ENCODE peak calls at places on chromosomes 2 and 18, in six cellular contexts. One of them, this sample, is unnamed.

GRCh38 chr2:216316743-216317142 is 55.5 kb downstream of the MARCHF4 start:
- DNase-seq in GM12891: no peak
- DNase-seq in HepG2: no peak
- DNase-seq in K562: no peak
- DNase-seq in H1: no peak
- DNase-seq in GM12878: no peak
- DNase-seq in this sample: no peak

GRCh38 chr2:239278941-239279365 is 121.9 kb downstream of the HDAC4 start:
- DNase-seq in GM12878: no peak
- DNase-seq in K562: no peak
- DNase-seq in GM12891: no peak
- DNase-seq in HepG2: no peak
- DNase-seq in H1: no peak
- DNase-seq in this sample: no peak

GRCh38 chr2:191061381-191061982 is 47.5 kb upstream of the STAT1 start:
- DNase-seq in GM12891: no peak
- DNase-seq in K562: no peak
- DNase-seq in H1: no peak
- DNase-seq in HepG2: no peak
- DNase-seq in GM12878: no peak
- DNase-seq in this sample: no peak

GRCh38 chr2:149365826-149366583 is 35.6 kb downstream of the LYPD6 start:
- DNase-seq in GM12891: no peak
- DNase-seq in HepG2: peak; percentile 29
- DNase-seq in H1: no peak
- DNase-seq in K562: no peak
- DNase-seq in GM12878: no peak
- DNase-seq in this sample: no peak

GRCh38 chr2:46097714-46098480 is 199.3 kb upstream of the EPAS1 start:
- DNase-seq in GM12891: no peak
- DNase-seq in HepG2: peak; percentile 40
- DNase-seq in H1: no peak
- DNase-seq in K562: no peak
- DNase-seq in GM12878: no peak
- DNase-seq in this sample: no peak

GRCh38 chr2:9071032-9071431 is 67.5 kb upstream of the MBOAT2 start:
- DNase-seq in H1: peak; percentile 21
- DNase-seq in HepG2: peak; percentile 42
- DNase-seq in K562: peak; percentile 46
- DNase-seq in GM12878: no peak
- DNase-seq in GM12891: no peak
- DNase-seq in this sample: no peak

GRCh38 chr18:49754866-49755265 is 58.5 kb downstream of the ACAA2 start:
- DNase-seq in HepG2: no peak
- DNase-seq in K562: no peak
- DNase-seq in H1: no peak
- DNase-seq in GM12878: no peak
- DNase-seq in GM12891: no peak
- DNase-seq in this sample: no peak

GRCh38 chr2:65227035-65227470 is 578 bp upstream of the ACTR2 start:
- DNase-seq in GM12878: no peak
- DNase-seq in H1: no peak
- DNase-seq in GM12891: no peak
- DNase-seq in K562: peak; percentile 16
- DNase-seq in HepG2: peak; percentile 18
- DNase-seq in this sample: no peak

GRCh38 chr2:72211359-72211758 is 63.7 kb upstream of the CYP26B1 start:
- DNase-seq in GM12878: no peak
- DNase-seq in GM12891: no peak
- DNase-seq in H1: no peak
- DNase-seq in HepG2: no peak
- DNase-seq in K562: no peak
- DNase-seq in this sample: no peak

GRCh38 chr2:144462266-144462665 is 57.7 kb downstream of the ZEB2 start:
- DNase-seq in GM12891: no peak
- DNase-seq in GM12878: no peak
- DNase-seq in H1: no peak
- DNase-seq in K562: no peak
- DNase-seq in HepG2: no peak
- DNase-seq in this sample: no peak

GRCh38 chr2:240401781-240402551 is 33.5 kb upstream of the GPC1 start:
- DNase-seq in GM12878: no peak
- DNase-seq in HepG2: no peak
- DNase-seq in K562: no peak
- DNase-seq in H1: no peak
- DNase-seq in GM12891: no peak
- DNase-seq in this sample: no peak

GRCh38 chr18:61583548-61583947 is 250.3 kb downstream of the CDH20 start:
- DNase-seq in HepG2: no peak
- DNase-seq in GM12878: no peak
- DNase-seq in K562: no peak
- DNase-seq in GM12891: no peak
- DNase-seq in H1: no peak
- DNase-seq in this sample: no peak

GRCh38 chr2:120469486-120469885 is 123.5 kb downstream of the INHBB start:
- DNase-seq in K562: no peak
- DNase-seq in GM12891: no peak
- DNase-seq in H1: no peak
- DNase-seq in GM12878: no peak
- DNase-seq in HepG2: no peak
- DNase-seq in this sample: no peak

GRCh38 chr2:121470917-121471316 is 59.8 kb upstream of the RNU4ATAC start:
- DNase-seq in GM12878: no peak
- DNase-seq in GM12891: no peak
- DNase-seq in K562: no peak
- DNase-seq in H1: no peak
- DNase-seq in HepG2: no peak
- DNase-seq in this sample: no peak

GRCh38 chr2:199464614-199465352 is 7.0 kb upstream of the SATB2 start:
- DNase-seq in GM12891: no peak
- DNase-seq in GM12878: no peak
- DNase-seq in H1: no peak
- DNase-seq in K562: no peak
- DNase-seq in HepG2: no peak
- DNase-seq in this sample: no peak

GRCh38 chr18:26082475-26082874 is 7.9 kb downstream of the SS18 start:
- DNase-seq in GM12878: no peak
- DNase-seq in K562: no peak
- DNase-seq in HepG2: no peak
- DNase-seq in H1: no peak
- DNase-seq in GM12891: no peak
- DNase-seq in this sample: no peak

GRCh38 chr18:10123006-10123950 is 209.5 kb downstream of the VAPA start:
- DNase-seq in HepG2: no peak
- DNase-seq in H1: no peak
- DNase-seq in GM12891: no peak
- DNase-seq in GM12878: no peak
- DNase-seq in K562: no peak
- DNase-seq in this sample: no peak

GRCh38 chr2:230137902-230138539 is 69.3 kb upstream of the SLC16A14 start:
- DNase-seq in HepG2: peak; percentile 17
- DNase-seq in H1: no peak
- DNase-seq in GM12878: no peak
- DNase-seq in GM12891: no peak
- DNase-seq in K562: no peak
- DNase-seq in this sample: no peak

GRCh38 chr2:47867205-47867604 is 39.1 kb downstream of the FBXO11 start:
- DNase-seq in H1: no peak
- DNase-seq in GM12878: no peak
- DNase-seq in GM12891: no peak
- DNase-seq in HepG2: no peak
- DNase-seq in K562: no peak
- DNase-seq in this sample: no peak

GRCh38 chr18:56118422-56118821 is 520.0 kb downstream of the TXNL1 start:
- DNase-seq in K562: no peak
- DNase-seq in GM12891: no peak
- DNase-seq in H1: no peak
- DNase-seq in HepG2: no peak
- DNase-seq in GM12878: no peak
- DNase-seq in this sample: no peak

GRCh38 chr2:100935372-100935752 is 66.7 kb upstream of the RPL31 start:
- DNase-seq in H1: no peak
- DNase-seq in HepG2: no peak
- DNase-seq in K562: no peak
- DNase-seq in GM12878: no peak
- DNase-seq in GM12891: no peak
- DNase-seq in this sample: no peak

GRCh38 chr18:4399929-4400328 is 55.2 kb downstream of the DLGAP1 start:
- DNase-seq in K562: no peak
- DNase-seq in GM12878: no peak
- DNase-seq in H1: no peak
- DNase-seq in HepG2: no peak
- DNase-seq in GM12891: no peak
- DNase-seq in this sample: no peak

GRCh38 chr2:54977149-54977548 is 73.1 kb downstream of the RTN4 start:
- DNase-seq in H1: no peak
- DNase-seq in GM12878: peak; percentile 77
- DNase-seq in HepG2: no peak
- DNase-seq in K562: no peak
- DNase-seq in GM12891: no peak
- DNase-seq in this sample: no peak

GRCh38 chr18:9557250-9557943 is 57.0 kb downstream of the PPP4R1 start:
- DNase-seq in GM12878: no peak
- DNase-seq in K562: no peak
- DNase-seq in HepG2: peak; percentile 59
- DNase-seq in GM12891: no peak
- DNase-seq in H1: no peak
- DNase-seq in this sample: no peak

GRCh38 chr2:68385232-68385906 is 20.3 kb downstream of the PLEK start:
- DNase-seq in GM12891: no peak
- DNase-seq in HepG2: no peak
- DNase-seq in K562: no peak
- DNase-seq in H1: no peak
- DNase-seq in GM12878: peak; percentile 95
- DNase-seq in this sample: no peak

GRCh38 chr2:46371858-46372257 is 74.7 kb downstream of the EPAS1 start:
- DNase-seq in GM12878: no peak
- DNase-seq in GM12891: no peak
- DNase-seq in K562: no peak
- DNase-seq in H1: no peak
- DNase-seq in HepG2: no peak
- DNase-seq in this sample: no peak

GRCh38 chr2:27715318-27716165 is 51.9 kb downstream of the SLC4A1AP start:
- DNase-seq in GM12878: no peak
- DNase-seq in H1: no peak
- DNase-seq in HepG2: no peak
- DNase-seq in K562: peak; percentile 43
- DNase-seq in GM12891: peak; percentile 52
- DNase-seq in this sample: no peak

GRCh38 chr2:112706170-112706664 is 14.6 kb upstream of the NT5DC4 start:
- DNase-seq in H1: no peak
- DNase-seq in GM12891: no peak
- DNase-seq in GM12878: peak; percentile 64
- DNase-seq in HepG2: no peak
- DNase-seq in K562: peak; percentile 94
- DNase-seq in this sample: no peak

GRCh38 chr18:59357928-59358327 is 1.1 kb downstream of the LMAN1 start:
- DNase-seq in H1: no peak
- DNase-seq in GM12878: no peak
- DNase-seq in GM12891: no peak
- DNase-seq in K562: no peak
- DNase-seq in HepG2: peak; percentile 47
- DNase-seq in this sample: no peak

GRCh38 chr18:50694147-50694546 is 125.7 kb downstream of the MRO start:
- DNase-seq in HepG2: no peak
- DNase-seq in K562: no peak
- DNase-seq in H1: no peak
- DNase-seq in GM12891: no peak
- DNase-seq in GM12878: no peak
- DNase-seq in this sample: no peak

GRCh38 chr2:83081835-83082522 is 1377.1 kb downstream of the SUCLG1 start:
- DNase-seq in HepG2: peak; percentile 53
- DNase-seq in H1: no peak
- DNase-seq in K562: peak; percentile 7
- DNase-seq in GM12878: no peak
- DNase-seq in GM12891: no peak
- DNase-seq in this sample: no peak

DNA sequence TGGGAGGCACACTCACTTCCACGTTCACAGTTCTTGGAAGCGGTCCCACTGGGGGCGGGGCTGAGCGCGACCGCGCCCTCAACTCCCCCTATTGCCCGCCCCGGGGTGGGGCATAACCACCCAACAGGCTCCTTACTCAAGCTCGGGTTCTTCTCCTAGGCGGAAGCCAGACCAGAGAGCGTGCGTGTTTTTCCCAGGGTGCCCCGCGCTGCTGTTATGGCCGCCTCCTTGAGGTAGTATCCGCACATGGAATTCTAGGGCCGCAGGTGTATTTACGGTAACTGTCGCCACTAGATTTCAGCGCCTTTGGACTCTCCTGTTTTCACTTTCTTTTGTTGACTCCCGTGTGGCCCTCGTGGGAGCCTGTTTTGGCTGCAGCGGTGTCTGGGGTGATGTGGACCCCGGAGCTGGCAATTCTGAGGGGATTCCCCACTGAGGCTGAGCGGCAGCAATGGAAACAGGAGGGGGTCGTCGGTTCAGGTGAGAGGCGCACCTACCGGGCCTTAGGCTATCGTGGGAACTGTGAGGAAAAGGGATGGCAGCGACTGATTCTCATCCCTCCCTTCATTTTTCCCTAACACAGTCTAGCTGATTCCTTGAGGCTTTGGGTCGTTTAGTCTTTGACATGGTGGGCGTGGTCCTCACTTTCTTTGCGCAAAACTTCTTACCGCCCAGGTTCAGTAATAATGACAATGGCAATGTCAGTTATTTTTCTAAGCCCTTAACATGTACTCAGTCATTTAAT is at the start of gene TTC27:
- DNase-seq in GM12891: peak; percentile 85
- DNase-seq in H1: peak; percentile 89
- DNase-seq in K562: peak; percentile 96
- DNase-seq in GM12878: peak; percentile 81
- DNase-seq in HepG2: peak; percentile 96
- DNase-seq in this sample: peak; percentile 85
- TF ChIP-seq POLR2AphosphoS5 in GM12891: peak; percentile 83
- TF ChIP-seq POLR2AphosphoS5 in H1: peak; percentile 75
- TF ChIP-seq POLR2AphosphoS5 in K562: peak; percentile 66
- TF ChIP-seq POLR2AphosphoS5 in GM12878: peak; percentile 87
- TF ChIP-seq POLR2AphosphoS5 in HepG2: peak; percentile 94
- TF ChIP-seq POLR2AphosphoS5 in this sample: no peak

GRCh38 chr2:127422631-127423475 is 4.6 kb downstream of the PROC start:
- DNase-seq in K562: peak; percentile 53
- DNase-seq in H1: no peak
- DNase-seq in GM12891: peak; percentile 51
- DNase-seq in GM12878: no peak
- DNase-seq in HepG2: no peak
- DNase-seq in this sample: no peak
- TF ChIP-seq POLR2A in K562: no peak
- TF ChIP-seq POLR2A in H1: peak; percentile 45
- TF ChIP-seq POLR2A in GM12891: no peak
- TF ChIP-seq POLR2A in GM12878: no peak
- TF ChIP-seq POLR2A in HepG2: no peak
- TF ChIP-seq POLR2A in this sample: no peak

GRCh38 chr2:235936493-235936892 is 231.7 kb downstream of the GBX2 start:
- DNase-seq in K562: peak; percentile 30
- DNase-seq in H1: no peak
- DNase-seq in HepG2: peak; percentile 25
- DNase-seq in GM12878: no peak
- DNase-seq in GM12891: no peak
- DNase-seq in this sample: no peak
- TF ChIP-seq TAF1 in K562: no peak
- TF ChIP-seq TAF1 in H1: no peak
- TF ChIP-seq TAF1 in HepG2: no peak
- TF ChIP-seq TAF1 in GM12878: no peak
- TF ChIP-seq TAF1 in GM12891: no peak
- TF ChIP-seq TAF1 in this sample: no peak

GRCh38 chr2:237140689-237141285 is 55.1 kb downstream of the COPS8 start:
- DNase-seq in H1: no peak
- DNase-seq in HepG2: no peak
- DNase-seq in K562: no peak
- DNase-seq in GM12891: no peak
- DNase-seq in GM12878: no peak
- DNase-seq in this sample: no peak
- TF ChIP-seq POLR2AphosphoS5 in H1: no peak
- TF ChIP-seq POLR2AphosphoS5 in HepG2: no peak
- TF ChIP-seq POLR2AphosphoS5 in K562: no peak
- TF ChIP-seq POLR2AphosphoS5 in GM12891: no peak
- TF ChIP-seq POLR2AphosphoS5 in GM12878: no peak
- TF ChIP-seq POLR2AphosphoS5 in this sample: no peak

This sample was measured in GM12892.